ENCODE peak calls at places on chromosome 17, in eight cellular contexts. I is activated T-cell treated with anti-CD3 and anti-CD28 coated beads for 1 hour; E is cardiac muscle cell; A is activated CD4-positive, alpha-beta T cell treated with anti-CD3 and anti-CD28 coated beads for 1 hour; R is ovary; F is fibroblast of lung; G is iPS-NIHi11; V is T1000. D is an unnamed sample.
A peak's percentile ranks its signal among the peaks of the same experiment; 100 is the strongest.

GRCh38 chr17:74059471-74059870 is 144.0 kb upstream of the RPL38 start:
- DNase-seq in I (no peak), E (no peak), A (no peak), R (no peak), F (no peak), G (no peak), V (no peak), D (no peak)

GRCh38 chr17:49557204-49558024 is 18.3 kb upstream of the NXPH3 start:
- DNase-seq in I (no peak), E (peak; percentile 86), A (no peak), R (no peak), F (peak; percentile 31), G (peak; percentile 73), V (no peak), D (peak; percentile 32)

GRCh38 chr17:18176152-18176551 is 7.5 kb upstream of the ALKBH5 start:
- DNase-seq in I (no peak), E (no peak), A (no peak), R (no peak), F (no peak), G (no peak), V (no peak), D (no peak)

GRCh38 chr17:45346255-45347015 is 29.6 kb upstream of the MAP3K14 start:
- DNase-seq in I (no peak), E (no peak), A (no peak), R (peak; percentile 66), F (peak; percentile 49), G (no peak), V (no peak), D (peak; percentile 47)

GRCh38 chr17:82230627-82231311 is 1.9 kb downstream of the SLC16A3 start:
- DNase-seq in I (no peak), E (peak; percentile 88), A (no peak), R (peak; percentile 92), F (peak; percentile 79), G (peak; percentile 88), V (peak; percentile 92), D (peak; percentile 93)

GRCh38 chr17:35708149-35708548 is 23.3 kb upstream of the RASL10B start:
- DNase-seq in I (no peak), E (no peak), A (no peak), R (no peak), F (no peak), G (no peak), V (no peak), D (no peak)

GRCh38 chr17:80291691-80292487 is 31.2 kb downstream of the RNF213 start:
- DNase-seq in I (no peak), E (no peak), A (no peak), R (no peak), F (peak; percentile 7), G (no peak), V (no peak), D (no peak)

GRCh38 chr17:13939222-13939621 is 130.1 kb upstream of the COX10 start:
- DNase-seq in I (no peak), E (no peak), A (no peak), R (no peak), F (no peak), G (no peak), V (no peak), D (no peak)

GRCh38 chr17:63124958-63125357 is 158.9 kb downstream of the TANC2 start:
- DNase-seq in I (no peak), E (no peak), A (no peak), R (no peak), F (no peak), G (no peak), V (no peak), D (no peak)

GRCh38 chr17:66831383-66832220 is 3.3 kb upstream of the CACNG5 start:
- DNase-seq in I (no peak), E (no peak), A (no peak), R (no peak), F (no peak), G (no peak), V (no peak), D (no peak)

GRCh38 chr17:78359216-78359935 is 501 bp downstream of the SOCS3 start:
- DNase-seq in I (no peak), E (peak; percentile 42), A (no peak), R (no peak), F (peak; percentile 55), G (peak; percentile 39), V (peak; percentile 81), D (peak; percentile 61)

GRCh38 chr17:15648384-15648783 is 28.9 kb upstream of the FBXW10B start:
- DNase-seq in I (no peak), E (no peak), A (no peak), R (no peak), F (peak; percentile 4), G (no peak), V (no peak), D (no peak)

GRCh38 chr17:68993112-68993511 is 37.9 kb upstream of the ABCA8 start:
- DNase-seq in I (no peak), E (no peak), A (no peak), R (no peak), F (peak; percentile 49), G (no peak), V (no peak), D (no peak)

GRCh38 chr17:82985973-82986372 is 93.4 kb upstream of the METRNL start:
- DNase-seq in I (peak; percentile 48), E (peak; percentile 60), A (peak; percentile 38), R (no peak), F (peak; percentile 64), G (peak; percentile 73), V (no peak), D (no peak)

GRCh38 chr17:43935926-43936261 is 6.4 kb downstream of the PPY start:
- DNase-seq in I (no peak), E (no peak), A (no peak), R (no peak), F (no peak), G (no peak), V (no peak), D (no peak)

D was measured in left cardiac atrium.